ENCODE peak calls at places on chromosomes 2 and 18, in six cellular contexts. A, H, Q, Y, F and T are unnamed samples. For H3K9me3 and H3K4me1, the result is how much of the 10 kb centered on the place peaks cover.

GRCh38 chr18:67281746-67282145 is 234.8 kb downstream of the DSEL start:
- DNase-seq in H (no peak), Q (no peak), Y (no peak), F (no peak), A (no peak), T (no peak)

GRCh38 chr2:240269380-240269779 is 128.9 kb upstream of the OTOS start:
- DNase-seq in H (no peak), Q (no peak), Y (no peak), F (no peak), A (no peak), T (no peak)

GRCh38 chr2:218733615-218734021 is 23.0 kb downstream of the TTLL4 start:
- DNase-seq in F (no peak), H (no peak), Q (peak), A (no peak), Y (no peak), T (no peak)

GRCh38 chr18:5097116-5097703 is 99.8 kb downstream of the AKAIN1 start:
- DNase-seq in Y (no peak), Q (no peak), H (no peak), A (no peak), F (no peak), T (no peak)

GRCh38 chr2:239326831-239327535 is 73.8 kb downstream of the HDAC4 start:
- DNase-seq in Q (peak), A (peak), F (peak), H (peak), Y (peak), T (peak)

GRCh38 chr2:200616656-200617055 is 30.8 kb downstream of the AOX1 start:
- DNase-seq in Q (peak), Y (no peak), A (no peak), F (no peak), H (no peak), T (no peak)

GRCh38 chr2:11357428-11357972 is 13.1 kb upstream of the ROCK2 start:
- DNase-seq in A (no peak), F (no peak), Q (no peak), Y (no peak), H (no peak), T (no peak)

GRCh38 chr2:72937356-72937669 is 20.0 kb downstream of the EMX1 start:
- DNase-seq in Y (peak), F (no peak), A (no peak), Q (no peak), H (no peak), T (no peak)

GRCh38 chr18:10023853-10024638 is 110.2 kb downstream of the VAPA start:
- DNase-seq in Q (no peak), F (no peak), A (no peak), Y (no peak), H (no peak), T (no peak)

GRCh38 chr18:5630057-5630765 is 86.4 kb upstream of the EPB41L3 start:
- DNase-seq in F (no peak), H (no peak), Q (peak), Y (no peak), A (no peak), T (no peak)

GRCh38 chr2:40168032-40168431 is 283.9 kb downstream of the SLC8A1 start:
- DNase-seq in Q (no peak), A (no peak), H (no peak), F (no peak), Y (peak), T (no peak)

GRCh38 chr2:164115806-164116205 is 380.0 kb upstream of the FIGN start:
- DNase-seq in F (no peak), Q (no peak), A (no peak), Y (no peak), H (no peak), T (no peak)

GRCh38 chr2:188512456-188512855 is 220.8 kb downstream of the GULP1 start:
- DNase-seq in F (no peak), H (no peak), Q (peak), Y (no peak), A (no peak), T (no peak)

GRCh38 chr2:164896634-164897033 is 55.0 kb upstream of the COBLL1 start:
- DNase-seq in F (no peak), A (no peak), Y (no peak), H (no peak), Q (peak), T (no peak)

GRCh38 chr2:176088048-176088936 is 4.2 kb upstream of the HOXD13 start:
- DNase-seq in Q (peak), F (no peak), H (no peak), A (no peak), Y (peak), T (no peak)

GRCh38 chr2:6986251-6986893 is 69.2 kb downstream of the RNF144A start:
- DNase-seq in F (no peak), Y (no peak), H (no peak), A (no peak), Q (no peak), T (no peak)

GRCh38 chr18:31040982-31041345 is 1.6 kb downstream of the DSC3 start:
- DNase-seq in F (no peak), Q (no peak), Y (no peak), A (no peak), H (no peak), T (no peak)

GRCh38 chr2:3644891-3645605 is 13.0 kb upstream of the ALLC start:
- DNase-seq in F (no peak), Q (no peak), A (no peak), H (no peak), Y (no peak), T (no peak)

GRCh38 chr2:46134531-46135229 is 162.5 kb upstream of the EPAS1 start:
- DNase-seq in Y (peak), Q (no peak), A (no peak), F (no peak), H (no peak), T (no peak)

GRCh38 chr2:190023860-190024259 is 38.7 kb downstream of the MSTN start:
- DNase-seq in Y (no peak), Q (peak), H (peak), F (peak), A (no peak), T (no peak)

GRCh38 chr18:52007109-52007508 is 332.9 kb upstream of the DCC start:
- DNase-seq in F (no peak), A (no peak), Y (no peak), H (no peak), Q (no peak), T (no peak)

GRCh38 chr2:231530099-231531085 is at the start of gene NMUR1:
- DNase-seq in Y (peak), F (peak), Q (no peak), A (peak), H (peak), T (peak)

GRCh38 chr2:42598656-42599267 is 30.3 kb downstream of the MTA3 start:
- DNase-seq in A (no peak), Q (no peak), F (no peak), H (no peak), Y (no peak), T (no peak)

GRCh38 chr18:21740474-21740723 is 193 bp upstream of the MIB1 start:
- DNase-seq in Q (peak), H (no peak), Y (peak), A (peak), F (no peak), T (peak)

GRCh38 chr2:23698733-23699391 is 228.1 kb downstream of the ATAD2B start:
- DNase-seq in H (no peak), Q (peak), Y (no peak), F (no peak), A (no peak), T (no peak)

GRCh38 chr2:164903944-164904343 is 51.4 kb downstream of the SLC38A11 start:
- DNase-seq in Q (no peak), F (no peak), H (no peak), Y (no peak), A (no peak), T (no peak)

GRCh38 chr2:33086400-33087015 is 139.8 kb downstream of the LTBP1 start:
- DNase-seq in F (no peak), A (no peak), Q (peak), H (no peak), Y (no peak), T (no peak)

GRCh38 chr2:105087273-105087672 is 49.4 kb downstream of the MRPS9 start:
- DNase-seq in Q (no peak), Y (no peak), H (no peak), F (no peak), A (no peak), T (no peak)

GRCh38 chr2:20108655-20109396 is 57.4 kb upstream of the LAPTM4A start:
- DNase-seq in Y (no peak), Q (peak), A (no peak), H (no peak), F (no peak), T (no peak)

GRCh38 chr18:36501100-36501499 is 203.6 kb downstream of the FHOD3 start:
- DNase-seq in Q (no peak), Y (no peak), H (no peak), F (no peak), A (no peak), T (no peak)

GRCh38 chr2:172551266-172551665 is 4.6 kb upstream of the PDK1 start:
- DNase-seq in F (no peak), A (no peak), H (no peak), Q (peak), Y (no peak), T (no peak)

GRCh38 chr2:181678033-181678586 is 2.2 kb downstream of the NEUROD1 start:
- DNase-seq in F (peak), A (peak), H (peak), Y (no peak), Q (peak), T (no peak)

GRCh38 chr2:45112750-45113149 is 103.5 kb upstream of the SIX2 start:
- DNase-seq in F (no peak), H (no peak), Y (no peak), A (no peak), Q (no peak), T (no peak)

GRCh38 chr2:6986894-6987487 is 69.8 kb downstream of the RNF144A start:
- DNase-seq in Y (no peak), A (no peak), H (no peak), F (no peak), Q (no peak), T (no peak)

GRCh38 chr2:242064364-242065250 is 195.1 kb downstream of the RTP5 start:
- DNase-seq in Y (no peak), Q (no peak), H (no peak), A (no peak), F (no peak), T (no peak)

DNA sequence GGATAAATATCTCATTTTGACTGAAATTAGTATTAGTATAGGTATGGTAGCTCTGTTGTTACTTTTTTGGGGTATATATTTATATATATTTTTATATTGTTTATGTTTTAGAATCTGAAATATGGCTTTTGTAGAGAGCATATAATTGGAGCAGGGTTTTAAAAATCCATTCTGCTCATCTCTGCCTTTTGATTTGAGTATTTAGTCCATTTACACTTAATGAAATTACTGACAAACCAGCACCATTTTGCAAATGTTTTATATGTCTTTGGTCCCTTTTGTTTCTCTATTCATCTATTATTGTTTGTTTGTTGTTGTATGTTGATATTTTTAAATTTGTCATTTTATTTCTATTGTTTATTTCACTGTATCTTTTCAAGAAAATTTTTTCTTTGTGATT is 30.7 kb downstream of the PTPN4 start:
- DNase-seq in F (no peak), Q (no peak), H (no peak), A (no peak), Y (no peak), T (no peak)
- H3K9me3 ChIP-seq in F (under half), Q (under half), H (under half), A (under half), Y (under half), T (under half)

GRCh38 chr18:12420831-12421421 is 13.2 kb downstream of the PRELID3A start:
- DNase-seq in F (no peak), A (no peak), Y (no peak), H (no peak), Q (no peak), T (no peak)
- H3K27ac ChIP-seq in F (no peak), A (no peak), Y (no peak), H (no peak), Q (no peak), T (no peak)

GRCh38 chr2:160431441-160431840 is 62.2 kb downstream of the RBMS1 start:
- DNase-seq in F (no peak), Y (no peak), A (no peak), H (no peak), Q (peak), T (no peak)
- H3K4me1 ChIP-seq in F (under half), Y (under half), A (half or more), H (under half), Q (under half), T (under half)

DNA sequence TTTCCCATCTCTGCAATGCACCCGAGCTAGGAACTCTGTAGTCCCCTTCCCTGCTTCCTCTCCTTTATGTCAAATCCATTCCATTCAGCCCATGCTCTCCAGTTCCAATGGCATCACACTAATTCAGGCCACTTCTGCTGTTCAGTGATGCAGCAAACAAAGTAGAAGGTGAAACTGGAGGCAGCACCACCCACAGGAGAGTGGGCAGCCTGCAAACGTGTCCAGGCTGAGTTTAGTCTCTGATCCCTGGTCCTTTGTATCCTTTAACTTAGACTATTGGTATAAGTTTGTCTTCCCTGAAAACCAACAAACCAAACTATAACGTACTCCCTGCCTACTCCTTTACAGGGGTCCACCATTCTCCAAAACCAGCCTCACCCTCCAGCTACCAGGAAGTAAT is 14.7 kb upstream of the KCTD1 start:
- DNase-seq in Q (no peak), A (no peak), Y (no peak), F (no peak), H (no peak), T (no peak)
- H3K9me3 ChIP-seq in Q (under half), A (under half), Y (under half), F (under half), H (under half), T (under half)